ENCODE peak calls at places on chromosomes 16 and 17, in four cellular contexts. One of them, this sample, is unnamed.

GRCh38 chr16:46649571-46649970 is 28.4 kb upstream of the SHCBP1 start:
- DNase-seq in left ventricle myocardium inferior: peak
- DNase-seq in AG08395: no peak
- DNase-seq in HS-5: no peak
- DNase-seq in this sample: no peak

GRCh38 chr17:16352838-16353701 is at the start of gene CENPV:
- DNase-seq in left ventricle myocardium inferior: peak
- DNase-seq in AG08395: peak
- DNase-seq in HS-5: no peak
- DNase-seq in this sample: peak

GRCh38 chr16:62068747-62069146 is 32.5 kb upstream of the CDH8 start:
- DNase-seq in left ventricle myocardium inferior: no peak
- DNase-seq in AG08395: no peak
- DNase-seq in HS-5: no peak
- DNase-seq in this sample: no peak

GRCh38 chr17:915416-916201 is 64.0 kb downstream of the NXN start:
- DNase-seq in left ventricle myocardium inferior: no peak
- DNase-seq in AG08395: no peak
- DNase-seq in HS-5: no peak
- DNase-seq in this sample: no peak

GRCh38 chr16:19844945-19845641 is 39.6 kb downstream of the GPRC5B start:
- DNase-seq in left ventricle myocardium inferior: no peak
- DNase-seq in AG08395: peak
- DNase-seq in HS-5: peak
- DNase-seq in this sample: no peak

GRCh38 chr17:77692571-77693161 is 265.8 kb upstream of the TNRC6C start:
- DNase-seq in left ventricle myocardium inferior: no peak
- DNase-seq in AG08395: peak
- DNase-seq in HS-5: peak
- DNase-seq in this sample: no peak

GRCh38 chr16:70676571-70677498 is 9.0 kb downstream of the MTSS2 start:
- DNase-seq in left ventricle myocardium inferior: no peak
- DNase-seq in AG08395: no peak
- DNase-seq in HS-5: no peak
- DNase-seq in this sample: no peak

GRCh38 chr16:143047-143446 is 4.6 kb upstream of the NPRL3 start:
- DNase-seq in left ventricle myocardium inferior: no peak
- DNase-seq in AG08395: no peak
- DNase-seq in HS-5: no peak
- DNase-seq in this sample: no peak

GRCh38 chr17:62705781-62706597 is 78.5 kb downstream of the MRC2 start:
- DNase-seq in left ventricle myocardium inferior: no peak
- DNase-seq in AG08395: no peak
- DNase-seq in HS-5: no peak
- DNase-seq in this sample: no peak

GRCh38 chr16:78640886-78641285 is 541.4 kb downstream of the WWOX start:
- DNase-seq in left ventricle myocardium inferior: no peak
- DNase-seq in AG08395: no peak
- DNase-seq in HS-5: no peak
- DNase-seq in this sample: no peak

GRCh38 chr17:77449908-77450741 is 309.4 kb downstream of the SEC14L1 start:
- DNase-seq in left ventricle myocardium inferior: peak
- DNase-seq in AG08395: peak
- DNase-seq in HS-5: no peak
- DNase-seq in this sample: no peak

GRCh38 chr17:82094931-82095776 is 2.9 kb downstream of the FASN start:
- DNase-seq in left ventricle myocardium inferior: peak
- DNase-seq in AG08395: no peak
- DNase-seq in HS-5: no peak
- DNase-seq in this sample: no peak

GRCh38 chr17:74528491-74529199 is 2.6 kb downstream of the CD300LB start:
- DNase-seq in left ventricle myocardium inferior: no peak
- DNase-seq in AG08395: no peak
- DNase-seq in HS-5: no peak
- DNase-seq in this sample: no peak

GRCh38 chr17:80353718-80354275 is 61.2 kb upstream of the ENDOV start:
- DNase-seq in left ventricle myocardium inferior: no peak
- DNase-seq in AG08395: no peak
- DNase-seq in HS-5: no peak
- DNase-seq in this sample: no peak

GRCh38 chr17:28948342-28948741 is 3.0 kb downstream of the PHF12 start:
- DNase-seq in left ventricle myocardium inferior: no peak
- DNase-seq in AG08395: no peak
- DNase-seq in HS-5: no peak
- DNase-seq in this sample: no peak

GRCh38 chr16:88684569-88685155 is 1.6 kb downstream of the SNAI3 start:
- DNase-seq in left ventricle myocardium inferior: no peak
- DNase-seq in AG08395: no peak
- DNase-seq in HS-5: no peak
- DNase-seq in this sample: no peak

GRCh38 chr17:82091264-82092066 is 6.6 kb downstream of the FASN start:
- DNase-seq in left ventricle myocardium inferior: peak
- DNase-seq in AG08395: no peak
- DNase-seq in HS-5: no peak
- DNase-seq in this sample: no peak

GRCh38 chr16:86951831-86952598 is 365.2 kb downstream of the C16orf95 start:
- DNase-seq in left ventricle myocardium inferior: peak
- DNase-seq in AG08395: peak
- DNase-seq in HS-5: peak
- DNase-seq in this sample: no peak

GRCh38 chr16:569445-570254 is at the start of gene PIGQ:
- DNase-seq in left ventricle myocardium inferior: peak
- DNase-seq in AG08395: peak
- DNase-seq in HS-5: peak
- DNase-seq in this sample: peak

GRCh38 chr17:10192963-10193362 is 5.4 kb downstream of the GAS7 start:
- DNase-seq in left ventricle myocardium inferior: no peak
- DNase-seq in AG08395: peak
- DNase-seq in HS-5: no peak
- DNase-seq in this sample: no peak

GRCh38 chr16:48479319-48479718 is 94.1 kb upstream of the SIAH1 start:
- DNase-seq in left ventricle myocardium inferior: no peak
- DNase-seq in AG08395: no peak
- DNase-seq in HS-5: no peak
- DNase-seq in this sample: no peak

GRCh38 chr16:30934827-30935557 is 11.6 kb downstream of the FBXL19 start:
- DNase-seq in left ventricle myocardium inferior: no peak
- DNase-seq in AG08395: peak
- DNase-seq in HS-5: no peak
- DNase-seq in this sample: no peak

GRCh38 chr17:47172698-47173565 is 16.2 kb downstream of the CDC27 start:
- DNase-seq in left ventricle myocardium inferior: no peak
- DNase-seq in AG08395: no peak
- DNase-seq in HS-5: no peak
- DNase-seq in this sample: no peak

GRCh38 chr17:17134051-17134951 is 71.8 kb downstream of the PLD6 start:
- DNase-seq in left ventricle myocardium inferior: no peak
- DNase-seq in AG08395: no peak
- DNase-seq in HS-5: no peak
- DNase-seq in this sample: no peak

GRCh38 chr16:84098939-84099338 is 17.8 kb downstream of the MBTPS1 start:
- DNase-seq in left ventricle myocardium inferior: no peak
- DNase-seq in AG08395: no peak
- DNase-seq in HS-5: no peak
- DNase-seq in this sample: no peak

This sample was measured in T follicular helper cell.